ENCODE peak calls at places on chromosomes 12 and 14, in six cellular contexts. K is hepatocyte, X is PC-3, A is GM23248, E is neural progenitor cell, D is GM23338. G is an unnamed sample.

GRCh38 chr12:52788111-52788875 is 7.6 kb downstream of the KRT3 start:
- DNase-seq in D (no peak), E (no peak), K (no peak), A (no peak), X (no peak), G (no peak)

GRCh38 chr14:73755434-73756014 is 41.3 kb upstream of the PNMA1 start:
- DNase-seq in A (peak), D (no peak), X (no peak), E (no peak), K (no peak), G (peak)

GRCh38 chr14:90302529-90303303 is 29.0 kb downstream of the NRDE2 start:
- DNase-seq in D (peak), X (no peak), A (no peak), E (no peak), K (no peak), G (no peak)

GRCh38 chr14:77140937-77141591 is 527 bp downstream of the ZDHHC22 start:
- DNase-seq in E (peak), A (peak), X (peak), D (peak), K (peak), G (no peak)

GRCh38 chr12:5023842-5024241 is 19.8 kb upstream of the KCNA5 start:
- DNase-seq in E (no peak), X (no peak), A (no peak), K (no peak), D (no peak), G (no peak)

GRCh38 chr12:100199347-100200136 is 1.1 kb upstream of the ACTR6 start:
- DNase-seq in E (peak), D (peak), K (peak), X (peak), A (peak), G (peak)

GRCh38 chr12:130375888-130376287 is 38.2 kb downstream of the PIWIL1 start:
- DNase-seq in X (no peak), E (no peak), K (no peak), D (no peak), A (no peak), G (no peak)

GRCh38 chr12:65113621-65114035 is 7.5 kb downstream of the WIF1 start:
- DNase-seq in D (no peak), A (no peak), E (no peak), K (no peak), X (no peak), G (no peak)

GRCh38 chr12:123101467-123102004 is 49.4 kb downstream of the PITPNM2 start:
- DNase-seq in X (no peak), K (no peak), D (peak), E (no peak), A (no peak), G (no peak)

GRCh38 chr12:132603240-132604107 is 6.9 kb downstream of the LRCOL1 start:
- DNase-seq in K (no peak), D (no peak), E (no peak), A (no peak), X (no peak), G (no peak)

GRCh38 chr14:106842687-106843086 is 1316.3 kb downstream of the TMEM121 start:
- DNase-seq in K (no peak), A (no peak), E (no peak), D (no peak), X (peak), G (peak)

GRCh38 chr14:106843376-106843775 is 1317.0 kb downstream of the TMEM121 start:
- DNase-seq in K (no peak), E (no peak), A (no peak), X (no peak), D (no peak), G (peak)

GRCh38 chr14:106844608-106845285 is 1318.4 kb downstream of the TMEM121 start:
- DNase-seq in X (peak), K (no peak), A (no peak), E (no peak), D (no peak), G (peak)

GRCh38 chr14:106845286-106846087 is 1319.1 kb downstream of the TMEM121 start:
- DNase-seq in E (no peak), A (no peak), K (no peak), D (no peak), X (peak), G (peak)

DNA sequence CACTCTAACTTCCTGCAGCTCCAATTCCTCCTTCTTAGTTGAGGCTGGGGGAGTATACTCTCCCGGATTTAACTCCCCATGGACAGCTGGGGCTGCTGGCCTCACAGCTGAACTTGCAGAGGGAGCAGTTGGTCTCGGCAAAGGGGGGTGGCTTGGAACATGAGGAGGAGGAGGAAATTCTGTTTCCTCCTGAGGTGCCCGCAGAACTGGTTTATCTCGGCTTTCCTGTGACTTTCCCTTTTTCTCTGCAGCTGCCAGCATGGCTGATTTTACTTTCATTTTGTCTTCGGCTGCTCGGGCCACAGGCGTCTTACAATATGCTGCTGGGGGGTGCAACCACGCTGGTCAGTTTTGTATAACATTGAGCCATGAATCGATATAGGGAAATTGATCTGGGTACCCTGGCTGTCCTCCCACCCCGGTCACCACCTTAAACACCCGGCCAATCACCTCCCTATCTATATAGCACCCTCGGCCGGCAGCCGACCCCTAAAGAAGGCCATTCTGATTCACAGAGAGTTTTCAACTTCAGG is 1317.6 kb downstream of the TMEM121 start:
- DNase-seq in X (peak), D (no peak), A (no peak), E (no peak), K (no peak), G (peak)
- TF ChIP-seq EZH2phosphoT487 in X (no peak), D (no peak), A (no peak), E (no peak), K (no peak), G (no peak)

GRCh38 chr12:118534003-118534402 is 157.6 kb downstream of the SUDS3 start:
- DNase-seq in D (peak), X (no peak), E (no peak), K (no peak), A (no peak), G (no peak)
- TF ChIP-seq EZH2phosphoT487 in D (no peak), X (no peak), E (no peak), K (no peak), A (no peak), G (no peak)

GRCh38 chr12:110849748-110850403 is 3.1 kb downstream of the CCDC63 start:
- DNase-seq in X (no peak), K (no peak), A (no peak), E (no peak), D (no peak), G (no peak)

GRCh38 chr12:110844551-110845395 is 2.0 kb upstream of the CCDC63 start:
- DNase-seq in K (no peak), A (peak), E (no peak), D (no peak), X (no peak), G (no peak)

GRCh38 chr12:110848524-110848923 is 1.7 kb downstream of the CCDC63 start:
- DNase-seq in X (no peak), K (no peak), E (no peak), D (no peak), A (no peak), G (no peak)

GRCh38 chr12:110844131-110844530 is 2.7 kb upstream of the CCDC63 start:
- DNase-seq in E (no peak), D (no peak), K (no peak), X (no peak), A (no peak), G (no peak)

DNA sequence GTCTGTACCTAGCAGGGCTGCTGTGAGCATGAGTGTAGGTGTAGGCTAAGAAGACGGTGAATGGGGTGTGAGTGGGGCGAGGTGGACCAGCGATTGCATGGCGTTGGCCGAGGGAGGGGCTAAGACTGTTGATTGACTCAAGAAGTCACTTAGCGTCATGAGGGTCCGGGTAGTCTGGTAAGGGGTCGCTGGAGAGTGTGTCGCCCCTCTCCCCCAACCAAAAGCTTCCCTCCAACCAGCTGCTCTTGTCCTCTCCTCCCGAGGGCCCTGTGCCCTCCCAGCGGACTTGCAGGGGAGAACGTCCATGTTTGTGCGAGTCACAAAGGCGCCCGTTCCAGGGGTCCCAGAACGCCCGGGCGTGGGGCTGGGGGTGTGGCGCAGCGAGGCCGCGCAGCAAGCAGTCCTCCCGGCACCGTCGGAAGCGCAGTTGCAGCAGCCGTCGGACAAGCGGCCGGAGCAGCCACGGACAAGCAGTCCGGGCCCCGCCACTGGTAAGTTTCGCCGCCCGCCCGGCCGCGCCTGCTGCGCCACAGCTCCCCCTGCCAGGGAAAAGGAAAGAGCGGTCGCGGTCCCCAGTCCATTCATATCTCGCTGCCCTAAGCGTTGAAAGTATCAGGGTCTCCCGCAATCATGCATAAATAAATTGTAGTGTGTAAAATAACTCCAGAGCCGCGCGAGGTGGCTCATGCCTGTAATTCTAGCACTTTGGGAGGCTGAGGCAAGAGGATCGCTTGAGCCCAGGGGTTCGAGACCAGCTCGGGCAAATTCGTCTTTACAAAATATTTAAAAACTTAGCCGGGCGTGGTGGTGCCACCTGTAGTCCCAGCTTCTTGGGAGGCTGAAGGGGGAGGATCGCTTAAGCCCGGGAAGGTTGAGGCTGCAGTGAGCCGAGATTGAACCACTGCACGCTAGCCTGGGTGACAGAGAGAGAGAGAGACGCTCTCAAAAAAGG is at the start of gene CCDC63:
- DNase-seq in E (peak), A (peak), D (peak), K (peak), X (peak), G (no peak)
- TF ChIP-seq EZH2phosphoT487 in E (no peak), A (no peak), D (no peak), K (no peak), X (no peak), G (no peak)

DNA sequence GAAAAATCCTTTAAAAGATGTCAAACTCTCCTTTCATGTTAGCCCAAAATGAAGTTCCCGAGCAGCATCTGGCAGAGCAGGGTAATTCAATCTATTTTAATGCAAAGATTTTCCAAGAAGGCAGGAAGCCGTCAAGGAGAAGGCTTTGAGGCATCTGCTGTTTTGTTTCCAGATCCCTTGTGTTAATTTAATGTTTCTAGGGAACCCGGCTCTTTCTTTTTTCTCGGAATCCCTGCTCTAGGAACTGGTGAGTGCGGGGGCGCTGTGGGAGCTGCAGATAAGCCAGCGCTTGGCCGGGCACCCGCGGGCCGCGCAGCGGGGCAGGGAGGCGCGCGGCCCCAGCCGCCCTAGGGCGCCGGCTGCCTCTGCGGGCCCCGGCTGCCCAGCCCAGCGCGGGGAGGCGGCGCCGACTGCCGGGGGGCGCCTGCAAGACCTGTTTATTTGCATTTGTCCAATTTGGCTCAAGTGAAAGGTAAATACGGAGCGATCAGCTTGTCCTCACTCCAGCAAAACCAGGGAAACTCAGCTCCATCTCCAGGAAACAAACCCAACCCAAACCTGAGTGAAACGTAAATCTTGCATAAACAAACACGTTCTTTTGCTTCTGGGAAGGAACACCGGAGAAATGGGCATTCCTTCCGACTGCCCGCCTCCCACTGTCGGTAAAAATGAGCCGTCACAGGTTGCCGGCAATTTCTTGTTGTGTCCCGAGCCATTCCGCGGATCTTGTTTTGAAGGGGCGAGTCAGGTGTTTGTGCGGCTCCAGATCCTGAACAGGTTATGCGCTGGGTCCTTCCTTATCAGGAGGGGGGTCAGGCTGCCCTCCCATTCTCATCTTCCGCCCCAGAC is 65.1 kb downstream of the CRADD start:
- DNase-seq in K (peak), D (peak), A (peak), E (peak), X (peak), G (no peak)
- TF ChIP-seq EZH2phosphoT487 in K (no peak), D (no peak), A (no peak), E (no peak), X (no peak), G (no peak)

GRCh38 chr12:76957306-76957705 is 78.5 kb upstream of the CSRP2 start:
- DNase-seq in A (no peak), X (no peak), D (no peak), E (no peak), K (no peak), G (no peak)

GRCh38 chr12:76967181-76967885 is 88.5 kb upstream of the CSRP2 start:
- DNase-seq in D (peak), X (no peak), A (no peak), K (no peak), E (no peak), G (no peak)

GRCh38 chr12:76964784-76965571 is 86.2 kb upstream of the CSRP2 start:
- DNase-seq in X (no peak), D (peak), A (no peak), E (no peak), K (no peak), G (no peak)

DNA sequence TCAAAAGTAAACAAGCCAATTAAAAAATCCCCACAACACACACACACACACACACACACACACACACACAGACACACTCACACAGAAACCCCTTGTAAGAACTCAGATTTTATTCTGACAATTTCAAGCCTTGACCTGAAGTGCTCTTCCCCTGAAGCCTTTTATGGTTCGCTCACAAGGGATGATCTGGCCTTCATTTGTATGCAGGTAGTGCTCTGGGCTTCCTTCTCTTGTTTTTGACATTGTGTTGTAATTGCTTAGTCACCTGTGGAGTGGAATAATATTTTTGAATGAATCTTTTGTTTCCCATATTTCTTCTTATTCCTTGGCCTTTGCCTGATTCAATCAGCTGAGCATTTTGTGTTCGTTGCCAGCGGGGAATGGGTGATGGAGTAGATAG is 83.3 kb upstream of the CSRP2 start:
- DNase-seq in X (no peak), A (no peak), D (no peak), E (no peak), K (no peak), G (no peak)
- TF ChIP-seq EZH2phosphoT487 in X (no peak), A (no peak), D (no peak), E (no peak), K (no peak), G (no peak)

DNA sequence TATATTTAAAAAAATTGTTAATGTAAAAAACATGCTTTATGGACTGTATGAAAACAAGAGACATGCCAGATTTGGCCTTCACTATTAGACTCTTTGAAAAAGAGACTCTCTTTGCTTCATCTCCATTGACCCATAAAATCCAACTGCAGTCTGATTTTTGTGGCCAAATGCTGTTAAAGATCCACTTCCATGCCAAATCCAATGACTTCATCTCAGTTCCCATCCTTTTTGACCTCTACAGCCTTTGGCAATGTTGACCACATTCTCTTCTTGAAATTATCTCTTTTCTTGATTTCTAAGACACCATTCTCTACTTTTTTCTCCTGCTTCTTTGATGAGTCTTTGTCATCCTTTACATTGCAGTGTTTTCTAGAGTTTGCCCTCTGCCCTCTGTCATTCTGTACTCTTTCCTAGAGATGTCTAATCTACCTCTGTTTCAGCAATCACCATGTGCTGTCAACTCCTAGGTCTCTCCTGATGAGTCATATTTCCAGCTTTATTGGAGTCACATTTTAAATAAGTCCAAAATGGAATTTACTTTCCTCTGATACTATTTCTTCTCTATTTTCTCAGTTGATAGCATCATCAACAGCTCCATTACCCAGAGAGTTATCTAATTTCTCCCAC is 2.4 kb downstream of the TMPRSS12 start:
- DNase-seq in D (no peak), X (peak), A (peak), E (no peak), K (no peak), G (no peak)
- TF ChIP-seq EZH2phosphoT487 in D (no peak), X (no peak), A (no peak), E (no peak), K (no peak), G (no peak)